ENCODE peak calls at places on chromosomes 2 and 18, in four cellular contexts. W, L, U and B are unnamed samples.

GRCh38 chr18:74389991-74390390 is 67.1 kb downstream of the DIPK1C start:
- DNase-seq in U (no peak), L (no peak), W (no peak), B (no peak)

GRCh38 chr2:190705280-190705679 is 56.4 kb downstream of the NAB1 start:
- DNase-seq in W (no peak), U (no peak), L (no peak), B (no peak)

GRCh38 chr2:151907933-151908882 is 80.0 kb upstream of the ARL5A start:
- DNase-seq in L (peak; percentile 51), W (no peak), U (peak; percentile 52), B (no peak)

GRCh38 chr2:102103992-102104871 is 38.3 kb upstream of the IL1R1 start:
- DNase-seq in W (peak; percentile 89), L (no peak), U (peak; percentile 79), B (peak; percentile 60)

GRCh38 chr2:213678437-213679218 is 394.4 kb downstream of the SPAG16 start:
- DNase-seq in W (no peak), U (no peak), L (no peak), B (no peak)

GRCh38 chr2:160332318-160332717 is 132.2 kb upstream of the ITGB6 start:
- DNase-seq in L (peak; percentile 63), W (no peak), U (peak; percentile 70), B (no peak)

GRCh38 chr2:138279871-138280270 is 221.7 kb upstream of the SPOPL start:
- DNase-seq in L (no peak), W (no peak), U (no peak), B (no peak)

GRCh38 chr2:23486676-23487075 is 101.7 kb downstream of the KLHL29 start:
- DNase-seq in U (no peak), L (no peak), W (no peak), B (peak; percentile 46)

GRCh38 chr2:207138573-207139297 is 27.0 kb downstream of the KLF7 start:
- DNase-seq in W (no peak), U (no peak), L (no peak), B (no peak)
- H3K4me1 ChIP-seq in W (peaks cover 100% of the 10 kb centered on the region), U (peaks cover 53% of the 10 kb centered on the region), L (peaks cover 30% of the 10 kb centered on the region), B (peaks cover 89% of the 10 kb centered on the region)

GRCh38 chr18:22172594-22173049 is 3.2 kb downstream of the GATA6 start:
- DNase-seq in L (peak; percentile 59), W (no peak), U (peak; percentile 71), B (no peak)
- H3K4me1 ChIP-seq in L (no peaks in the 10 kb centered on the region), W (peaks cover 60% of the 10 kb centered on the region), U (peaks cover 40% of the 10 kb centered on the region), B (peaks cover 26% of the 10 kb centered on the region)

GRCh38 chr2:201152517-201152916 is 30.4 kb upstream of the CASP10 start:
- DNase-seq in U (no peak), L (no peak), W (no peak), B (no peak)
- H3K4me1 ChIP-seq in U (peaks cover 47% of the 10 kb centered on the region), L (peaks cover 10% of the 10 kb centered on the region), W (peaks cover 23% of the 10 kb centered on the region), B (peaks cover 43% of the 10 kb centered on the region)

GRCh38 chr2:230328155-230328458 is 1.1 kb downstream of the SP140L start:
- DNase-seq in L (no peak), W (no peak), U (no peak), B (no peak)
- H3K4me1 ChIP-seq in L (peaks cover 4% of the 10 kb centered on the region), W (peaks cover 23% of the 10 kb centered on the region), U (peaks cover 17% of the 10 kb centered on the region), B (no peaks in the 10 kb centered on the region)

GRCh38 chr2:223548194-223548593 is 54.0 kb downstream of the SCG2 start:
- DNase-seq in W (no peak), U (no peak), L (no peak), B (no peak)
- H3K4me1 ChIP-seq in W (no peaks in the 10 kb centered on the region), U (peaks cover 10% of the 10 kb centered on the region), L (no peaks in the 10 kb centered on the region), B (no peaks in the 10 kb centered on the region)

GRCh38 chr2:36554531-36554930 is 43.4 kb downstream of the FEZ2 start:
- DNase-seq in L (no peak), U (no peak), W (no peak), B (no peak)

GRCh38 chr2:36555789-36556188 is 42.2 kb downstream of the FEZ2 start:
- DNase-seq in U (no peak), L (no peak), W (no peak), B (no peak)

GRCh38 chr2:36559221-36559942 is 38.6 kb downstream of the FEZ2 start:
- DNase-seq in U (peak; percentile 37), L (peak; percentile 77), W (no peak), B (no peak)

GRCh38 chr2:36553690-36554089 is 44.3 kb downstream of the FEZ2 start:
- DNase-seq in U (no peak), W (no peak), L (no peak), B (no peak)

DNA sequence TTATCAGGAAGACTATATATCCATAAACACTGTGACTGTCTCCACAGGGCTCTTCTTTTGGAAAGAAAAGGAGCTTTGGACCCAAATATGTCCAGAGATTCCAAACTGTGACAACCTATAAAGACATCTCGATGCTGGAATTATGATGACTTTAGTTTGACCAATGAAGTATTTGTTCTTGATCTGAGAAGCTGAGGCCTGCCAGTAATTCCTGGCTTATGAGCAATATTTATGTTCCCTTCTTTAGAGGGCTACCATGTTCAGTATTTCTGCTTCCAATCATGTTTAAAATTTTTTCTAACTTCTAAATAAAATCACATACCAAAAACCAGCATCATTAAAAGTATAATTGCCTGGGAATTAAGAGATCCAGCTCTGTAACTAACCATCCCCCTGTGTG is 41.1 kb downstream of the FEZ2 start:
- DNase-seq in W (no peak), U (no peak), L (no peak), B (no peak)
- H3K4me1 ChIP-seq in W (peaks cover 53% of the 10 kb centered on the region), U (peaks cover 58% of the 10 kb centered on the region), L (no peaks in the 10 kb centered on the region), B (peaks cover 4% of the 10 kb centered on the region)

DNA sequence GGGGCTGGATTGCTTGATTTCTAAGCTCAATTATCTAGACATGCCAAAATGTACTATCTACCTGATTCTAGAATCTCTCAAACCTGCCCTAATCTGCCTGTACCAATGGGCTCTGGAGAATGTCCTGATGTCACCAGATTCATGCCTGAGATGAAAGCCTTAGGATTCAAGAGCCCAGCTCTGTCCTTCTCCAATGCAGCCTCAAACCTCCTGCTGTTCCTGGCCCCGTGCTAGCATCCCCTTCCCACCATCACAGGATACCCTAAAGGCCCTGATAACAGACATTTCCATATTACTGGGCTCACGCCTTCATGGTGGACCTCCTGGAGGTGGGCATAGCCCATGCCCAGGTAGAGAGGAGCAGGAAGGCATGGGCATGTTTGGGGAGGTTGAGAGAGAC is 206.7 kb downstream of the ARL4C start:
- DNase-seq in U (no peak), W (no peak), L (no peak), B (no peak)
- H3K4me1 ChIP-seq in U (peaks cover 40% of the 10 kb centered on the region), W (no peaks in the 10 kb centered on the region), L (peaks cover 7% of the 10 kb centered on the region), B (peaks cover 7% of the 10 kb centered on the region)

GRCh38 chr2:230773039-230773773 is 60.6 kb downstream of the CAB39 start:
- DNase-seq in W (no peak), L (no peak), U (no peak), B (no peak)

GRCh38 chr2:230777681-230778080 is 65.0 kb downstream of the CAB39 start:
- DNase-seq in U (peak; percentile 77), L (no peak), W (no peak), B (no peak)

GRCh38 chr2:230774348-230774951 is 61.8 kb downstream of the CAB39 start:
- DNase-seq in L (no peak), W (no peak), U (peak; percentile 74), B (no peak)

GRCh38 chr2:230778350-230779140 is 65.9 kb downstream of the CAB39 start:
- DNase-seq in U (no peak), W (no peak), L (no peak), B (no peak)

GRCh38 chr2:230775737-230776136 is 63.1 kb downstream of the CAB39 start:
- DNase-seq in U (no peak), L (no peak), W (no peak), B (no peak)
- H3K4me1 ChIP-seq in U (peaks cover 44% of the 10 kb centered on the region), L (no peaks in the 10 kb centered on the region), W (peaks cover 60% of the 10 kb centered on the region), B (peaks cover 18% of the 10 kb centered on the region)